ENCODE peak calls at places on chromosomes 12 and 14, in four cellular contexts. Z is GM12878, F is GM12891, Y is K562. X is an unnamed sample.
A peak's percentile ranks its signal among the peaks of the same experiment; 100 is the strongest.

GRCh38 chr14:94689985-94690400 is 77.8 kb downstream of the SERPINA3 start:
- DNase-seq in Z (no peak), F (no peak), Y (no peak), X (no peak)

GRCh38 chr12:12540261-12541013 is 22.2 kb downstream of the DUSP16 start:
- DNase-seq in Z (no peak), F (no peak), Y (no peak), X (no peak)

GRCh38 chr14:55752580-55753365 is 172.8 kb downstream of the KTN1 start:
- DNase-seq in Z (no peak), F (no peak), Y (no peak), X (no peak)

GRCh38 chr12:122851820-122852219 is 16.6 kb downstream of the HIP1R start:
- DNase-seq in Z (no peak), F (no peak), Y (no peak), X (no peak)

GRCh38 chr12:102063066-102063465 is 1.3 kb upstream of the WASHC3 start:
- DNase-seq in Z (no peak), F (no peak), Y (no peak), X (no peak)

GRCh38 chr12:12560587-12561304 is 1.9 kb downstream of the DUSP16 start:
- DNase-seq in Z (peak; percentile 66), F (no peak), Y (peak; percentile 8), X (peak; percentile 83)

GRCh38 chr12:49301759-49302158 is 6.8 kb downstream of the PRPH start:
- DNase-seq in Z (no peak), F (no peak), Y (peak; percentile 66), X (no peak)

GRCh38 chr14:59829469-59829868 is 41.1 kb downstream of the RTN1 start:
- DNase-seq in Z (no peak), F (no peak), Y (no peak), X (no peak)

GRCh38 chr14:66036598-66036997 is 449.6 kb upstream of the CCDC196 start:
- DNase-seq in Z (no peak), F (no peak), Y (no peak), X (no peak)

GRCh38 chr12:51773145-51773869 is 75.2 kb downstream of the FIGNL2 start:
- DNase-seq in Z (no peak), F (no peak), Y (no peak), X (peak; percentile 5)

GRCh38 chr12:122021822-122022392 is at the start of gene BCL7A:
- DNase-seq in Z (no peak), F (no peak), Y (peak; percentile 84), X (peak; percentile 69)

GRCh38 chr12:116697305-116698130 is 40.4 kb downstream of the SPRING1 start:
- DNase-seq in Z (no peak), F (no peak), Y (peak; percentile 48), X (no peak)

GRCh38 chr12:22437031-22437806 is 102.7 kb upstream of the ST8SIA1 start:
- DNase-seq in Z (no peak), F (no peak), Y (no peak), X (no peak)

GRCh38 chr12:6346942-6347341 is 5.1 kb upstream of the TNFRSF1A start:
- DNase-seq in Z (no peak), F (no peak), Y (no peak), X (no peak)

GRCh38 chr12:6343518-6343917 is 1.6 kb upstream of the TNFRSF1A start:
- DNase-seq in Z (no peak), F (no peak), Y (no peak), X (no peak)

GRCh38 chr12:6346235-6346832 is 4.5 kb upstream of the TNFRSF1A start:
- DNase-seq in Z (no peak), F (no peak), Y (no peak), X (no peak)

GRCh38 chr12:6347367-6348338 is 5.8 kb upstream of the TNFRSF1A start:
- DNase-seq in Z (no peak), F (no peak), Y (no peak), X (peak; percentile 84)

GRCh38 chr12:6345319-6346071 is 3.6 kb upstream of the TNFRSF1A start:
- DNase-seq in Z (no peak), F (no peak), Y (peak; percentile 58), X (peak; percentile 74)
- TF ChIP-seq SPI1 in Z (peak; percentile 31), F (peak; percentile 45), Y (peak; percentile 75), X (peak; percentile 78)

GRCh38 chr12:4816776-4817530 is 92.8 kb upstream of the KCNA1 start:
- DNase-seq in Z (no peak), F (no peak), Y (no peak), X (no peak)

GRCh38 chr12:4810219-4810671 is 90.0 kb downstream of the GALNT8 start:
- DNase-seq in Z (no peak), F (no peak), Y (no peak), X (no peak)

GRCh38 chr12:4814485-4814884 is 94.3 kb downstream of the GALNT8 start:
- DNase-seq in Z (no peak), F (no peak), Y (no peak), X (no peak)

GRCh38 chr12:4812621-4813327 is 92.6 kb downstream of the GALNT8 start:
- DNase-seq in Z (no peak), F (no peak), Y (no peak), X (peak; percentile 2)

DNA sequence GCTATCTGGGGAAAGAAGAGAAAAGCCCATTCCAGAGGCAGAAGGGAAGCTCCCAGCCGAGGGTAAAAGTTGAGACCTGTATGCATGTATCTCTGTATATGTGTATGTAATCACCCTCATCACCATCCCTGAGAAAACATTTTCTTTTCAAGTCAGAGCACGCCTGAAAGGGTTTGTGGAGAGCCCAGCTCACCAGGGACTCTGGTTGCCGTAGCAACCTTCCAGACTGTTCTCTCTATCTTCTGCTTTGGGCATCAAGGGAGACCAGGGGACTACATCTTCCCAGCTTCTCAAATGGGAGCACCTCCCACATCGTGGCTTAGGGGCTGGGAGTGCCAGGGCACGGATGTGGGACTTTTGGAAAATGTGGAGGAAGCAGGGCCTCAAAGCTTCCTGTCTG is 93.5 kb downstream of the GALNT8 start:
- DNase-seq in Z (no peak), F (no peak), Y (no peak), X (no peak)
- TF ChIP-seq SPI1 in Z (no peak), F (no peak), Y (no peak), X (no peak)

DNA sequence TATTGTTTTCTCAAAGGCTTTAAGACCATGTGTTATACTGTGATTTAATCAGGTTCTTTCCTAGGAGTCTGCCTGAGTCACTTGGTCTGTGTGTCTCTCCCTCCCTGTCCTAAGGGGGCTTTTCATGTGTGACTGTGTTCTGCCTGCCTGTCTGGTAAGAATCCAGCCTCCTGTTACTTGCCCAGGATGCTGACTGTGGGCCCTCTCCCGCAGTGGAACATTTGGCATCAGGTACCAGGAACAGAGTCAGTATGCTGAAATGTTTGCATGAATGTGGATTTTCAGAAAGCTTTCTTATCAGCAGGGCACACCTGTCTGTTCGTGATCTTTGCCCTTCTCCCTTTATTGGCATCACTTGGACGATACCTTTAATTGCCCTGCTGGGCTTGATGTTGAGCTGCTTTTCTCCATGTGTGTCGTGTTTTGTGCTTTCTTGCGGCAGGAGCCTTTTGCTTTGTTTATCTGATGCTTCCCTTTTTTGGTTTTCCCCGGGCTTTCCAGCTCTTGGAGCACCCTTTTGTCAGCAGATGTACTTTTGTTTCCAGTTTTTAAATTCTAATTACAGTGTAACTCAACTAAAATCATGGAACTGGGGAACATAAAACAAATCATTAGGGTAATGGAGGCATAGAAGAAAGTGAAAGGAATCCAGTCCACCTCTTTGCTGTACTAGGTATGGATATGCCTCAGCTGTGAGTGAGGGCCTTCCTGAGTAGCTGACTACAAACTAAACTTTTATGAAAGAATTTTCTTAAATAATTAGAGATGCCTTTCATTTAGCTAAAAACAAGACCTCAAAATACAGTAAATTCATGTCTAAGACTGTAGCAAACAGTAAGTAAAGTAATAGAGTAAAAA is 72.5 kb downstream of the TRAF3 start:
- DNase-seq in Z (no peak), F (no peak), Y (no peak), X (no peak)
- TF ChIP-seq SPI1 in Z (no peak), F (no peak), Y (no peak), X (no peak)

GRCh38 chr12:75208851-75209781 is 523 bp downstream of the KCNC2 start:
- DNase-seq in Z (no peak), F (no peak), Y (no peak), X (no peak)
- TF ChIP-seq SPI1 in Z (no peak), F (no peak), Y (no peak), X (no peak)

DNA sequence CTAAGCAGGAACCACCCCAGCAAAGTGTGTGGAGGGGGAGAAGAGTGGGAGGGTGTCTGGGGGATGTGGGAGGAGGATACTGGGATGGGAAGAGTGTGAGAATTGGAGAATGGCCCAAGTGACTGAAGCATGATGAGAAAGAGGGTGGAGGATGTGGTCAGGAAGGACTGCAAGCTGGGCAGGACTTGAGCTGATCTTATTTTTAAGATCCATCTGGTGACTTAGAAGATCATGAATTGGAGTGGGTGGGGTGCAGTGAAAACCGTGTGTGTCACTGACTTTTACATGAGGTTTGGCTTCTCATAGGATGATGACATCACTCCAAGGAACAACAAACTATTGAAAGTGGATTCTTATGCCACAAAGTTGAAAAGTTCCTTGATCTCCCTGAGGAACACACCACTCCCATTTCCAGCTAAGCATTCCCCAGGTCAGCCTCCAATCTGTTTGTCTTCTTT is 287.5 kb downstream of the GALC start:
- DNase-seq in Z (no peak), F (no peak), Y (no peak), X (no peak)
- TF ChIP-seq SPI1 in Z (no peak), F (no peak), Y (no peak), X (no peak)

DNA sequence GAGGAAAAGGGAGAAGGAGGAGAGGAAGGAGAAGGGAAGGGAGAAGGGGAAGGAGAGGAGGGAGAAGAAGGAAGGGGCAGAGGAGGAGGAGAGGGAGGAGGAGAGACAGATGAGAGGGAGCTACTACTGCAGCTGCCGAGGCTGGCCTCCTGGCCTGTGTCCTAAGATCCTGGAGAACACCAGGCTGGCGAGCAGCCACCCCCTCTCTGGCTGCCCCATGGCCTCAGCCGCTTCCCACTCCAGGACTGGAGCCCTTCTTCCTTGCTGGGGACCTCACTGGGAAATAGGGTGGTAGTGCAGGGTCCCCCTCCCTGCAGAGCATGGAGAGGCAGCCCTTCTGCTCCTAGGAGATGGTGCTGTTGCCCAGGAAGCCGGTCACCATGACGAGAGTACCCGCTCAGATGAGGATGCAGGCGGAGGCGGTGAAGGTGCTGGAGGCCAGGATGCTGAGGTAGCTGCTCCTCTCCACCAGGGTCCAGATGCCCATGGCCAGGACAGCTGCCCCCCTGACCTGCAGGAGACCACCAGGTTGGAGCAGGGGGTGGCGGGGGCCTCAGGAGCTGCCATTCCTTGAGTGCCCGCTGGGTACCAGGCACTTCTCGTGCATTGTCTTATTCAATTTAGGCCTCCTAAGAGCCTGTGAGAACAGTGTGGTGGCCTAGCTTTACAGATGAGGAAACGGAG is 167.9 kb upstream of the PRMT8 start:
- DNase-seq in Z (no peak), F (no peak), Y (no peak), X (no peak)
- TF ChIP-seq SPI1 in Z (no peak), F (no peak), Y (no peak), X (no peak)

GRCh38 chr14:77086017-77086727 is 11.9 kb upstream of the CIPC start:
- DNase-seq in Z (no peak), F (no peak), Y (no peak), X (no peak)

GRCh38 chr14:77087631-77088030 is 10.4 kb upstream of the CIPC start:
- DNase-seq in Z (no peak), F (no peak), Y (no peak), X (no peak)

GRCh38 chr14:77086951-77087350 is 11.1 kb upstream of the CIPC start:
- DNase-seq in Z (no peak), F (no peak), Y (no peak), X (no peak)

GRCh38 chr14:77088645-77089044 is 9.4 kb upstream of the CIPC start:
- DNase-seq in Z (no peak), F (no peak), Y (no peak), X (no peak)

DNA sequence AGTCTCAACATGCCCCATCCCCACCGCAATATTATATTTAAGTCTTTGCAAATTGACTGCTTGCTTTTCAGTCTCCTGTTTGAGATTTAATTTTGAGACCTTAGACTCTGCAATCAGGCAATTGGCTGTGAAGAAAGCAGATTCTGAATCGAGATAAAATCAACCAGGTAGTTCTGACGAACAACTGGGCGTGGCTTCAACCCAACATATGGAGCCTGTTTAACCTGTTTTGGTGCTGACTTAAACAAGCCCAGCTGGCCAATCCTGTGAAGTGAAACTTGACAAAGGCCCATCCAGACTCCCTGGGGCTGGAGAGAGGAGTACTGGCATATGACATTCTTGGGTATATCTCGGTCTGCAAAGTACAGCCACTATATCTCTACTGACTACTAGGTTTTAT is 9.8 kb upstream of the CIPC start:
- DNase-seq in Z (no peak), F (no peak), Y (no peak), X (no peak)
- TF ChIP-seq SPI1 in Z (no peak), F (no peak), Y (no peak), X (no peak)

X was measured in HL-60.